ENCODE peak calls at places on chromosomes 1 and 21, in nine cellular contexts. K, C, S, J, Q, W, Y, U and N are unnamed samples. For H3K4me1 and H3K9me3, the result is how much of the 10 kb centered on the place peaks cover.

GRCh38 chr1:215114154-215114933 is 31.8 kb downstream of the KCNK2 start:
- DNase-seq in K (no peak), C (no peak), S (peak), J (no peak), Q (peak), W (no peak), Y (no peak), U (no peak), N (no peak)

GRCh38 chr21:29230541-29231275 is 68.0 kb upstream of the BACH1 start:
- DNase-seq in K (no peak), C (no peak), S (no peak), J (no peak), Q (no peak), W (no peak), Y (no peak), U (no peak), N (no peak)

GRCh38 chr1:40153073-40153770 is 8.0 kb upstream of the RLF start:
- DNase-seq in K (peak), C (no peak), S (peak), J (peak), Q (peak), W (peak), Y (peak), U (peak), N (no peak)

GRCh38 chr1:44025816-44026215 is 5.4 kb downstream of the SLC6A9 start:
- DNase-seq in K (no peak), C (peak), S (no peak), J (no peak), Q (no peak), W (no peak), Y (no peak), U (no peak), N (no peak)

GRCh38 chr1:246695136-246695535 is 29.1 kb upstream of the SCCPDH start:
- DNase-seq in K (no peak), C (no peak), S (peak), J (no peak), Q (peak), W (no peak), Y (no peak), U (no peak), N (no peak)

GRCh38 chr1:12616709-12617373 is 1.2 kb downstream of the DHRS3 start:
- DNase-seq in K (no peak), C (peak), S (peak), J (peak), Q (no peak), W (peak), Y (peak), U (peak), N (peak)

GRCh38 chr1:91121366-91121765 is 99.5 kb upstream of the ZNF644 start:
- DNase-seq in K (no peak), C (no peak), S (no peak), J (no peak), Q (no peak), W (no peak), Y (no peak), U (no peak), N (no peak)

GRCh38 chr1:147541672-147542548 is 609 bp downstream of the BCL9 start:
- DNase-seq in K (no peak), C (peak), S (no peak), J (peak), Q (peak), W (no peak), Y (peak), U (peak), N (peak)

GRCh38 chr1:47901001-47901575 is 96.1 kb downstream of the TRABD2B start:
- DNase-seq in K (no peak), C (no peak), S (no peak), J (no peak), Q (no peak), W (no peak), Y (no peak), U (no peak), N (no peak)

GRCh38 chr1:16183157-16183556 is 27.3 kb upstream of the EPHA2 start:
- DNase-seq in K (no peak), C (no peak), S (peak), J (no peak), Q (peak), W (no peak), Y (no peak), U (no peak), N (no peak)
- H3K4me1 ChIP-seq in K (under half), C (under half), S (half or more), J (under half), Q (under half), W (under half), Y (under half), U (under half), N (under half)

GRCh38 chr21:24856326-24856725 is 751.0 kb downstream of the MRPL39 start:
- DNase-seq in K (no peak), C (no peak), S (no peak), J (no peak), Q (no peak), W (no peak), Y (no peak), U (no peak), N (no peak)

DNA sequence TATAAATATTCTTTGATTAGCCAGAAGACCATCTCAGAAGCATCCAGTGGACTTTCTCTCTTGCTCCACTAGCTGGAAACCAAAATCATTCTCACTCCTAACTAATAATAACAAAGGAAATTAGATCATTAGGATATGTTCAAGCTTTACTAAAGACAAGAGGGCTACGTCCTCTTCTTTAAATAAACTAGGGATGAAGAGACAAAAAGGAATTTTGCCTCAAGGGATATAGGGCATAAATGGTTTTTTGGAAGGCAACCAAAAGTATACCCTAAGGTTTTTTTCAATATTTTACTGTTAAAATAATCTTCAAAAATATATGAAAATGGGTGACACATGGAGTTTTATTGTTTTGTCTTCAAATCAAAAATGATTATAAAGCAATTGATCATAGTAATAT is 745.8 kb downstream of the MRPL39 start:
- DNase-seq in K (no peak), C (no peak), S (no peak), J (no peak), Q (no peak), W (no peak), Y (no peak), U (no peak), N (no peak)
- H3K9me3 ChIP-seq in K (under half), C (under half), S (under half), J (under half), Q (under half), W (under half), Y (under half), U (under half), N (under half)

DNA sequence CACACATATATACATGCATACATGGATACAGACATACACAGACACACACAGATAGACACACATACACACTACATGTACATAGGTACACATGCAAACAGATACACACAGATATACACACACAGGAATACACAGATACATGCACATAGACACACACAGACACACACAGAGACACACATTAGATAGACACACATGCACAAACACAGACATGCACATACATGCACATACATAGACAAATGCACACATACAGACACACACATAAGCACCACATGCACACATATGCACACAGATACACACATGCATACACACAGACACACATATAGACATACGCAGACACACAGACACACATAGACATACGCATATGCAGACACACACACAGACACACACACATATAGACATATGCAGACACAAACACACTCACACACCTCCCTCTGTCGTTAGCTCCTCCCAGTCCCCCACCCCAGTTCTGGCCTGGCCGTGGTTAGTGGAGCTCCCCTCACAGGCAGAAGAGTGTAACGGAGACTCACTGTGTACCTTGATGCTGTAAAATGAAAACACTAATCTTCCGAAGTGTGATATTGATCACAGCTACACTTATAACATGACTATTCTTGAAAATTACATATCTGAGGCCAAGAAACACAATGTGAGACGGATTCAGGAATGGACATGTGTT is 7.6 kb downstream of the UBASH3A start:
- DNase-seq in K (no peak), C (no peak), S (no peak), J (no peak), Q (no peak), W (no peak), Y (peak), U (peak), N (no peak)
- H3K4me1 ChIP-seq in K (under half), C (under half), S (under half), J (half or more), Q (under half), W (half or more), Y (under half), U (under half), N (under half)

GRCh38 chr1:248736992-248737391 is 18.6 kb downstream of the LYPD8 start:
- DNase-seq in K (no peak), C (no peak), S (no peak), J (no peak), Q (no peak), W (no peak), Y (no peak), U (no peak), N (no peak)
- H3K9me3 ChIP-seq in K (under half), C (under half), S (under half), J (under half), Q (under half), W (under half), Y (under half), U (under half), N (under half)

GRCh38 chr1:9417695-9418094 is 121.6 kb upstream of the SLC25A33 start:
- DNase-seq in K (no peak), C (peak), S (no peak), J (no peak), Q (no peak), W (no peak), Y (no peak), U (peak), N (no peak)
- H3K4me1 ChIP-seq in K (under half), C (under half), S (under half), J (under half), Q (under half), W (under half), Y (under half), U (half or more), N (under half)

GRCh38 chr21:44735821-44736220 is 24.4 kb upstream of the TSPEAR start:
- DNase-seq in K (no peak), C (no peak), S (no peak), J (no peak), Q (no peak), W (no peak), Y (no peak), U (no peak), N (no peak)
- H3K9me3 ChIP-seq in K (under half), C (under half), S (under half), J (under half), Q (under half), W (under half), Y (under half), U (under half), N (under half)

DNA sequence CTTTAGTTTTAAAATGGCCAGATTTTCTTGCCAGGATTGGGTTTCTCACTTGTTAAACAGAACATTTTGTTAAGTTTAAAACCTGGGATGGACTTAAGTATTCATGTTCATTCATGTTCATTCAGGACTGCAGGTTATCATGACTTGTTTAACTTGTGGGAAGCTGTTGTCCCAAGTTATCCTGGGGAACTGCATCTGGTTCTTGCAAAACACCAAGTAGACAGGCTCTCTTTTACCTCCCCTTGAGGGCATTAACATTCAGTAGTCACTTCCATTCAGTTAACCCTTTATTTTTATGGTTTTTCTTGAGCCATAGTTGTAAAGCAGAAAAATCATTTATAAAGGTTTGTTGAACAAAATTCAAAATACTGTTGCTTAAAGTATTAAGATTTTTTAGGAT is 8.1 kb downstream of the SOD1 start:
- DNase-seq in K (no peak), C (no peak), S (peak), J (no peak), Q (no peak), W (no peak), Y (no peak), U (no peak), N (no peak)
- H3K4me1 ChIP-seq in K (under half), C (under half), S (under half), J (under half), Q (under half), W (under half), Y (under half), U (under half), N (under half)